ENCODE peak calls at places on chromosome 9, in ten cellular contexts. One of them, this sample, is unnamed.

GRCh38 chr9:113973963-113974413 is 97.9 kb downstream of the ZNF618 start:
- DNase-seq in suprapubic skin: no peak
- DNase-seq in nephron progenitor cell: no peak
- DNase-seq in fibroblast of lung: no peak
- DNase-seq in epithelial cell of esophagus: no peak
- DNase-seq in stomach: peak
- DNase-seq in psoas muscle: no peak
- DNase-seq in adrenal gland: no peak
- DNase-seq in osteocyte: no peak
- DNase-seq in lower lobe of right lung: no peak
- DNase-seq in this sample: no peak

GRCh38 chr9:112831281-112831851 is 59.3 kb downstream of the SLC46A2 start:
- DNase-seq in suprapubic skin: no peak
- DNase-seq in fibroblast of lung: peak
- DNase-seq in stomach: peak
- DNase-seq in osteocyte: no peak
- DNase-seq in lower lobe of right lung: peak
- DNase-seq in psoas muscle: peak
- DNase-seq in nephron progenitor cell: no peak
- DNase-seq in adrenal gland: peak
- DNase-seq in epithelial cell of esophagus: peak
- DNase-seq in this sample: no peak

GRCh38 chr9:132997591-132997990 is 19.1 kb downstream of the GFI1B start:
- DNase-seq in epithelial cell of esophagus: peak
- DNase-seq in stomach: no peak
- DNase-seq in lower lobe of right lung: no peak
- DNase-seq in suprapubic skin: no peak
- DNase-seq in fibroblast of lung: no peak
- DNase-seq in adrenal gland: no peak
- DNase-seq in osteocyte: no peak
- DNase-seq in nephron progenitor cell: no peak
- DNase-seq in psoas muscle: no peak
- DNase-seq in this sample: no peak

GRCh38 chr9:24881361-24881760 is 335.7 kb upstream of the IZUMO3 start:
- DNase-seq in stomach: no peak
- DNase-seq in epithelial cell of esophagus: peak
- DNase-seq in lower lobe of right lung: no peak
- DNase-seq in osteocyte: no peak
- DNase-seq in adrenal gland: no peak
- DNase-seq in suprapubic skin: no peak
- DNase-seq in nephron progenitor cell: no peak
- DNase-seq in fibroblast of lung: no peak
- DNase-seq in psoas muscle: no peak
- DNase-seq in this sample: no peak

GRCh38 chr9:7879551-7880245 is 80.1 kb upstream of the DMAC1 start:
- DNase-seq in suprapubic skin: no peak
- DNase-seq in epithelial cell of esophagus: peak
- DNase-seq in stomach: no peak
- DNase-seq in osteocyte: no peak
- DNase-seq in fibroblast of lung: no peak
- DNase-seq in lower lobe of right lung: no peak
- DNase-seq in adrenal gland: no peak
- DNase-seq in nephron progenitor cell: peak
- DNase-seq in psoas muscle: no peak
- DNase-seq in this sample: no peak

GRCh38 chr9:110745656-110746055 is 77.1 kb downstream of the MUSK start:
- DNase-seq in epithelial cell of esophagus: peak
- DNase-seq in psoas muscle: peak
- DNase-seq in osteocyte: no peak
- DNase-seq in fibroblast of lung: no peak
- DNase-seq in nephron progenitor cell: no peak
- DNase-seq in stomach: no peak
- DNase-seq in lower lobe of right lung: no peak
- DNase-seq in suprapubic skin: no peak
- DNase-seq in adrenal gland: no peak
- DNase-seq in this sample: no peak

GRCh38 chr9:133106511-133107244 is 14.4 kb downstream of the RALGDS start:
- DNase-seq in psoas muscle: peak
- DNase-seq in suprapubic skin: no peak
- DNase-seq in lower lobe of right lung: peak
- DNase-seq in epithelial cell of esophagus: no peak
- DNase-seq in fibroblast of lung: no peak
- DNase-seq in stomach: peak
- DNase-seq in osteocyte: no peak
- DNase-seq in adrenal gland: peak
- DNase-seq in nephron progenitor cell: no peak
- DNase-seq in this sample: no peak

GRCh38 chr9:14221558-14221957 is 92.4 kb downstream of the NFIB start:
- DNase-seq in adrenal gland: no peak
- DNase-seq in nephron progenitor cell: no peak
- DNase-seq in psoas muscle: no peak
- DNase-seq in epithelial cell of esophagus: peak
- DNase-seq in osteocyte: no peak
- DNase-seq in lower lobe of right lung: no peak
- DNase-seq in suprapubic skin: no peak
- DNase-seq in fibroblast of lung: peak
- DNase-seq in stomach: no peak
- DNase-seq in this sample: no peak

GRCh38 chr9:97847474-97848236 is 5.4 kb upstream of the FOXE1 start:
- DNase-seq in osteocyte: peak
- DNase-seq in nephron progenitor cell: no peak
- DNase-seq in stomach: no peak
- DNase-seq in adrenal gland: no peak
- DNase-seq in fibroblast of lung: no peak
- DNase-seq in psoas muscle: no peak
- DNase-seq in epithelial cell of esophagus: no peak
- DNase-seq in suprapubic skin: no peak
- DNase-seq in lower lobe of right lung: no peak
- DNase-seq in this sample: no peak

GRCh38 chr9:97848582-97849237 is 4.3 kb upstream of the FOXE1 start:
- DNase-seq in nephron progenitor cell: peak
- DNase-seq in stomach: no peak
- DNase-seq in lower lobe of right lung: peak
- DNase-seq in suprapubic skin: no peak
- DNase-seq in osteocyte: peak
- DNase-seq in adrenal gland: no peak
- DNase-seq in epithelial cell of esophagus: no peak
- DNase-seq in psoas muscle: peak
- DNase-seq in fibroblast of lung: no peak
- DNase-seq in this sample: no peak

GRCh38 chr9:97846347-97846746 is 6.7 kb upstream of the FOXE1 start:
- DNase-seq in epithelial cell of esophagus: no peak
- DNase-seq in fibroblast of lung: no peak
- DNase-seq in osteocyte: peak
- DNase-seq in adrenal gland: no peak
- DNase-seq in suprapubic skin: no peak
- DNase-seq in nephron progenitor cell: no peak
- DNase-seq in psoas muscle: no peak
- DNase-seq in stomach: no peak
- DNase-seq in lower lobe of right lung: no peak
- DNase-seq in this sample: no peak

GRCh38 chr9:97849980-97850379 is 3.0 kb upstream of the FOXE1 start:
- DNase-seq in lower lobe of right lung: no peak
- DNase-seq in psoas muscle: no peak
- DNase-seq in adrenal gland: no peak
- DNase-seq in stomach: no peak
- DNase-seq in suprapubic skin: no peak
- DNase-seq in epithelial cell of esophagus: no peak
- DNase-seq in nephron progenitor cell: no peak
- DNase-seq in fibroblast of lung: no peak
- DNase-seq in osteocyte: peak
- DNase-seq in this sample: no peak

GRCh38 chr9:97848237-97848581 is 4.8 kb upstream of the FOXE1 start:
- DNase-seq in epithelial cell of esophagus: no peak
- DNase-seq in lower lobe of right lung: no peak
- DNase-seq in osteocyte: no peak
- DNase-seq in suprapubic skin: no peak
- DNase-seq in adrenal gland: no peak
- DNase-seq in psoas muscle: no peak
- DNase-seq in stomach: no peak
- DNase-seq in fibroblast of lung: no peak
- DNase-seq in nephron progenitor cell: no peak
- DNase-seq in this sample: no peak
- TF ChIP-seq CTCF in epithelial cell of esophagus: peak
- TF ChIP-seq CTCF in lower lobe of right lung: no peak
- TF ChIP-seq CTCF in osteocyte: no peak
- TF ChIP-seq CTCF in suprapubic skin: no peak
- TF ChIP-seq CTCF in adrenal gland: no peak
- TF ChIP-seq CTCF in psoas muscle: no peak
- TF ChIP-seq CTCF in stomach: no peak
- TF ChIP-seq CTCF in fibroblast of lung: no peak
- TF ChIP-seq CTCF in nephron progenitor cell: no peak
- TF ChIP-seq CTCF in this sample: peak

DNA sequence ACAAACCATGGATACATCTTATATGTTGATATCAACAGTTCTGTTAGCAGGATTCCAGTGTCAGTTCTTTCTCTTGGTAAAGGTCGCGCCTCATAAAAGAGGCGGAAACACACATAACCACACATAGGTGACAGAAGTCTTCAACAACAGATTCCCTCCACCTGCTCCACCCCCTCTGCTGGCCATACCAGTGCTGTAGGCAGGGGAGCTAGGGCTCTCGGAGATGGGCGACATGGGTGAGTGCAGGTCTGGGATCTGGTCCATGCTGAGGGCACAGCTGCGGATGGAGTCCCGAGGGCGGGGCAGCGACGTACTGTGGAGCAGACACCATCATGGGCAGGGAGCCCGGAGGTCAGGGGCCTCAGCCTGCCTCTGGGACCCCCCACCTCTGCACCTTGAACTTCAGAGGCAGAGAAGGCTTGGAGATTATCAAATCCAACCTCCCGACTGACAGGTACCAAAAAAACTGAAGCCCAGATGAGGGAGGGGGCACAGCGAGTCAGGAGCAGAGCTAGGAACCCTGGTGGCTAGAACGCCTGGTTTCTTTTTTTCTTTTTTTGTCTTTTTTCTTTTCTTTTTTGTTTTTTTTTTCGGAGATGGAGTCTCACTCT is 12.0 kb upstream of the TOR2A start:
- DNase-seq in fibroblast of lung: no peak
- DNase-seq in epithelial cell of esophagus: no peak
- DNase-seq in osteocyte: no peak
- DNase-seq in adrenal gland: no peak
- DNase-seq in stomach: no peak
- DNase-seq in psoas muscle: no peak
- DNase-seq in nephron progenitor cell: no peak
- DNase-seq in lower lobe of right lung: no peak
- DNase-seq in suprapubic skin: no peak
- DNase-seq in this sample: no peak
- TF ChIP-seq CTCF in fibroblast of lung: no peak
- TF ChIP-seq CTCF in epithelial cell of esophagus: no peak
- TF ChIP-seq CTCF in osteocyte: no peak
- TF ChIP-seq CTCF in adrenal gland: no peak
- TF ChIP-seq CTCF in stomach: no peak
- TF ChIP-seq CTCF in psoas muscle: no peak
- TF ChIP-seq CTCF in nephron progenitor cell: no peak
- TF ChIP-seq CTCF in lower lobe of right lung: no peak
- TF ChIP-seq CTCF in suprapubic skin: no peak
- TF ChIP-seq CTCF in this sample: no peak

GRCh38 chr9:35380619-35381018 is 109.3 kb upstream of the RUSC2 start:
- DNase-seq in adrenal gland: no peak
- DNase-seq in epithelial cell of esophagus: no peak
- DNase-seq in psoas muscle: no peak
- DNase-seq in stomach: no peak
- DNase-seq in lower lobe of right lung: no peak
- DNase-seq in suprapubic skin: no peak
- DNase-seq in nephron progenitor cell: no peak
- DNase-seq in osteocyte: no peak
- DNase-seq in fibroblast of lung: no peak
- DNase-seq in this sample: no peak

GRCh38 chr9:35380016-35380415 is 109.9 kb upstream of the RUSC2 start:
- DNase-seq in osteocyte: no peak
- DNase-seq in fibroblast of lung: no peak
- DNase-seq in psoas muscle: no peak
- DNase-seq in suprapubic skin: no peak
- DNase-seq in lower lobe of right lung: no peak
- DNase-seq in stomach: no peak
- DNase-seq in adrenal gland: no peak
- DNase-seq in nephron progenitor cell: no peak
- DNase-seq in epithelial cell of esophagus: no peak
- DNase-seq in this sample: no peak

GRCh38 chr9:35385042-35385441 is 104.9 kb upstream of the RUSC2 start:
- DNase-seq in stomach: no peak
- DNase-seq in psoas muscle: no peak
- DNase-seq in epithelial cell of esophagus: peak
- DNase-seq in osteocyte: no peak
- DNase-seq in suprapubic skin: no peak
- DNase-seq in nephron progenitor cell: no peak
- DNase-seq in adrenal gland: no peak
- DNase-seq in fibroblast of lung: peak
- DNase-seq in lower lobe of right lung: no peak
- DNase-seq in this sample: no peak
- TF ChIP-seq CTCF in stomach: no peak
- TF ChIP-seq CTCF in psoas muscle: peak
- TF ChIP-seq CTCF in epithelial cell of esophagus: peak
- TF ChIP-seq CTCF in osteocyte: peak
- TF ChIP-seq CTCF in suprapubic skin: no peak
- TF ChIP-seq CTCF in nephron progenitor cell: no peak
- TF ChIP-seq CTCF in adrenal gland: peak
- TF ChIP-seq CTCF in fibroblast of lung: peak
- TF ChIP-seq CTCF in lower lobe of right lung: peak
- TF ChIP-seq CTCF in this sample: no peak

GRCh38 chr9:136609838-136610311 is 52.8 kb upstream of the EGFL7 start:
- DNase-seq in psoas muscle: no peak
- DNase-seq in osteocyte: no peak
- DNase-seq in nephron progenitor cell: no peak
- DNase-seq in adrenal gland: no peak
- DNase-seq in suprapubic skin: no peak
- DNase-seq in stomach: no peak
- DNase-seq in epithelial cell of esophagus: no peak
- DNase-seq in lower lobe of right lung: no peak
- DNase-seq in fibroblast of lung: no peak
- DNase-seq in this sample: no peak

GRCh38 chr9:136610426-136610825 is 52.3 kb upstream of the EGFL7 start:
- DNase-seq in fibroblast of lung: no peak
- DNase-seq in stomach: no peak
- DNase-seq in adrenal gland: no peak
- DNase-seq in osteocyte: no peak
- DNase-seq in lower lobe of right lung: no peak
- DNase-seq in suprapubic skin: no peak
- DNase-seq in nephron progenitor cell: peak
- DNase-seq in psoas muscle: no peak
- DNase-seq in epithelial cell of esophagus: no peak
- DNase-seq in this sample: no peak

GRCh38 chr9:136611119-136611518 is 51.6 kb upstream of the EGFL7 start:
- DNase-seq in stomach: no peak
- DNase-seq in psoas muscle: no peak
- DNase-seq in epithelial cell of esophagus: no peak
- DNase-seq in lower lobe of right lung: no peak
- DNase-seq in osteocyte: no peak
- DNase-seq in nephron progenitor cell: no peak
- DNase-seq in adrenal gland: no peak
- DNase-seq in suprapubic skin: no peak
- DNase-seq in fibroblast of lung: no peak
- DNase-seq in this sample: no peak

GRCh38 chr9:136613824-136614371 is 48.8 kb upstream of the EGFL7 start:
- DNase-seq in suprapubic skin: no peak
- DNase-seq in fibroblast of lung: no peak
- DNase-seq in lower lobe of right lung: no peak
- DNase-seq in stomach: no peak
- DNase-seq in adrenal gland: no peak
- DNase-seq in psoas muscle: no peak
- DNase-seq in nephron progenitor cell: no peak
- DNase-seq in epithelial cell of esophagus: no peak
- DNase-seq in osteocyte: no peak
- DNase-seq in this sample: no peak

DNA sequence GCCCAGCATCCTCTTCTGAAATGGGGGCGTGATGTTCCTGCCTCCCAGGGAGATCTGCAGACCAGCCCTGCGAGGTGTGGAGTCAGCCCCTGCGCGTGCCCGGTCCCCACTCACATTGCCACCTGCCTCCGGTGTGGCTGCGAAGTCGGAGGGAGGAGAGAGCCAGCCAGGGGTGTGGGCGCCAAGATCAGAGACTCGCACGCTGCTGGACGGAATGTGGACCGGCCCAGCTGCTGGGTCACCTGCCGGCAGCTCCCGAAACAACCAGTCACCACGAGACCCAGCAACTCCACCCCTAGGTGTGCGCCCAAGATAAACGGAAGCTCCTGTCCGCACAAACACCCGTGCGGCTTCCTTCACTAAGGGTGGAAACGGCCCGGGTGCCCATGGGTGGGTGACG is 51.1 kb upstream of the EGFL7 start:
- DNase-seq in fibroblast of lung: no peak
- DNase-seq in lower lobe of right lung: no peak
- DNase-seq in osteocyte: no peak
- DNase-seq in psoas muscle: no peak
- DNase-seq in stomach: peak
- DNase-seq in suprapubic skin: no peak
- DNase-seq in adrenal gland: no peak
- DNase-seq in nephron progenitor cell: no peak
- DNase-seq in epithelial cell of esophagus: no peak
- DNase-seq in this sample: no peak
- TF ChIP-seq CTCF in fibroblast of lung: no peak
- TF ChIP-seq CTCF in lower lobe of right lung: no peak
- TF ChIP-seq CTCF in osteocyte: no peak
- TF ChIP-seq CTCF in psoas muscle: no peak
- TF ChIP-seq CTCF in stomach: no peak
- TF ChIP-seq CTCF in suprapubic skin: no peak
- TF ChIP-seq CTCF in adrenal gland: no peak
- TF ChIP-seq CTCF in nephron progenitor cell: no peak
- TF ChIP-seq CTCF in epithelial cell of esophagus: no peak
- TF ChIP-seq CTCF in this sample: no peak

This sample was measured in progenitor cell of endocrine pancreas.